ENCODE peak calls at places on chromosomes 7 and 10, in six cellular contexts. X is AG04450, W is cardiac muscle cell, U is foreskin keratinocyte, Q is right lobe of liver, Z is H9. S is an unnamed sample.
A peak's percentile ranks its signal among the peaks of the same experiment; 100 is the strongest.

GRCh38 chr7:116652793-116653192 is 19.2 kb upstream of the MET start:
- DNase-seq in Q (no peak), Z (no peak), U (peak; percentile 86), X (no peak), W (no peak), S (peak; percentile 96)

GRCh38 chr7:27212587-27213149 is 12.8 kb upstream of the HOXA13 start:
- DNase-seq in U (no peak), Q (no peak), X (no peak), Z (no peak), W (no peak), S (no peak)

GRCh38 chr10:74153123-74153522 is 2.1 kb downstream of the ADK start:
- DNase-seq in Q (peak; percentile 44), X (no peak), W (peak; percentile 45), U (peak; percentile 47), Z (no peak), S (peak; percentile 74)

GRCh38 chr7:26487780-26488535 is 196.3 kb downstream of the SNX10 start:
- DNase-seq in Q (no peak), U (no peak), W (no peak), X (no peak), Z (no peak), S (no peak)

GRCh38 chr10:72096115-72097000 is 8.0 kb upstream of the SPOCK2 start:
- DNase-seq in X (no peak), Z (no peak), W (no peak), Q (peak; percentile 71), U (no peak), S (no peak)

GRCh38 chr7:156163747-156164146 is 351.5 kb upstream of the SHH start:
- DNase-seq in Z (no peak), U (no peak), W (no peak), Q (no peak), X (no peak), S (no peak)

GRCh38 chr10:112792487-112793196 is 157.4 kb upstream of the TCF7L2 start:
- DNase-seq in X (no peak), Q (no peak), U (no peak), W (no peak), Z (no peak), S (peak; percentile 55)

GRCh38 chr10:100482181-100482833 is 19.5 kb downstream of the WNT8B start:
- DNase-seq in W (peak; percentile 89), U (peak; percentile 26), Z (peak; percentile 88), X (peak; percentile 13), Q (peak; percentile 69), S (peak; percentile 49)

GRCh38 chr7:23239709-23240108 is 6.9 kb upstream of the GPNMB start:
- DNase-seq in Q (no peak), X (no peak), W (no peak), U (no peak), Z (no peak), S (no peak)

GRCh38 chr10:84156768-84157167 is 16.8 kb upstream of the GPR15LG start:
- DNase-seq in Z (no peak), Q (no peak), U (no peak), X (no peak), W (no peak), S (peak; percentile 18)

GRCh38 chr7:128431754-128432153 is 22.0 kb upstream of the IMPDH1 start:
- DNase-seq in X (no peak), U (no peak), Z (no peak), Q (no peak), W (no peak), S (no peak)

GRCh38 chr10:14086596-14086995 is 244.1 kb downstream of the FRMD4A start:
- DNase-seq in U (no peak), W (no peak), X (peak; percentile 11), Q (no peak), Z (no peak), S (no peak)

GRCh38 chr7:47380325-47381131 is 201.4 kb downstream of the TNS3 start:
- DNase-seq in W (peak; percentile 23), Z (peak; percentile 62), Q (no peak), U (peak; percentile 54), X (peak; percentile 27), S (peak; percentile 56)

GRCh38 chr10:123560301-123561144 is 105.6 kb upstream of the GPR26 start:
- DNase-seq in W (no peak), Z (peak; percentile 17), U (no peak), Q (no peak), X (no peak), S (no peak)

GRCh38 chr10:82496114-82496513 is 621.1 kb downstream of the NRG3 start:
- DNase-seq in W (no peak), X (no peak), Q (no peak), U (no peak), Z (no peak), S (no peak)

GRCh38 chr10:65861249-65861648 is 1064.6 kb upstream of the LRRTM3 start:
- DNase-seq in U (peak; percentile 54), Q (no peak), X (no peak), Z (no peak), W (no peak), S (peak; percentile 90)

GRCh38 chr10:60032723-60033122 is 126.4 kb upstream of the CCDC6 start:
- DNase-seq in W (peak; percentile 7), X (no peak), U (peak; percentile 32), Z (no peak), Q (peak; percentile 60), S (peak; percentile 67)

GRCh38 chr7:131898418-131898817 is 342.0 kb upstream of the PODXL start:
- DNase-seq in Q (peak; percentile 11), Z (no peak), U (no peak), X (no peak), W (no peak), S (no peak)

GRCh38 chr7:131897790-131898165 is 341.4 kb upstream of the PODXL start:
- DNase-seq in X (no peak), U (no peak), W (no peak), Q (no peak), Z (peak; percentile 18), S (no peak)

GRCh38 chr7:131895541-131896173 is 339.2 kb upstream of the PODXL start:
- DNase-seq in W (no peak), X (peak; percentile 11), Z (peak; percentile 51), Q (no peak), U (peak; percentile 93), S (peak; percentile 82)

GRCh38 chr7:131896189-131896855 is 339.9 kb upstream of the PODXL start:
- DNase-seq in Q (no peak), Z (peak; percentile 65), W (no peak), U (no peak), X (no peak), S (no peak)

GRCh38 chr7:131897016-131897789 is 340.8 kb upstream of the PODXL start:
- DNase-seq in X (no peak), Q (no peak), U (no peak), Z (peak; percentile 54), W (peak; percentile 33), S (peak; percentile 50)
- TF ChIP-seq CTCF in X (no peak), Q (no peak), U (no peak), Z (no peak), W (no peak), S (no peak)

GRCh38 chr10:76422769-76423168 is 991.3 kb downstream of the LRMDA start:
- DNase-seq in Q (no peak), U (no peak), Z (no peak), X (no peak), W (no peak), S (no peak)
- H3K27me3 ChIP-seq in Q (no peaks in the 10 kb centered on the region), U (no peaks in the 10 kb centered on the region), Z (no peaks in the 10 kb centered on the region), X (no peaks in the 10 kb centered on the region), W (no peaks in the 10 kb centered on the region), S (no peaks in the 10 kb centered on the region)

DNA sequence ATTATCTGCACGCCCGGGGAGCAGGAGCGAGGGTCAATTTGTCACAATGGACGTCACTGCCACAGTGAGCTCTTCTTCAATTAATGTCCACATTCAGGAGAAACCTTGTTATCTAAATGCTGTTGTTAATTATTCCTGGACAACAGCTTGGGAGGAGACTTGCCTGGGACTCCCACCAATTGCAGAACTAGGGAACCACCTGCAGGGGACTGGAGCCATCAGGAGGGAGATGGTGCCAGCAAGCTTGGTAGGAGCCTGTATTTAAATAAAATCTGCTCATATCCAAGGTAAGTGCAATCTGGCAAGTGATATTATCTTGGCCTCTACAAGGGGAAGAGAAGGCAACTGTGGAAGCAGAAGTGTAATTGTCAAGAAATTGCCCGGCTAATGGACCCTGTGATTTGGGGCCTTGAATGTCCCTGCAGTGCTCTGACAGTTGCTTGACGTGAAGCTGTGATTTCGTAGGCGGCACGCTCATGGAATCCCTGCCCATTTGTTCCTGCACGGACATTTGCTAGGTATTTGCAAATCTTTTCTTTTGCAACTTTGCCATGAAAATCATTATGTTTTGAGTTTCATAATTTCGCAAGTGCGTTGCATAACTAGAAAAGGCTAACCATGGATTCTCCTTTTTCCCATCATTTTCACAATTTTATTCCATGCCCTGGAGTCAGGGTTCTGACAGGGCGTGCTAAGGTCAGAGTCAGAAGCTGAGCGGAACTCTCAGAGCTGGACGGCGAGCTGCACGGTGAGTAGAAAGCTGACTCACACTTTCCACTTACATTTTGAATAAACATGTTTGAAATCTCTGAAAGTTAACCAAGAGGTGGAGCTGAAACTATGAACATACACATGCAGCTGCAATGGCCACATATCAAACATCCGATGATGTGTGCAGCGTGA is 84.8 kb upstream of the TCERG1L start:
- DNase-seq in U (no peak), Z (no peak), X (no peak), Q (no peak), W (no peak), S (peak; percentile 10)
- TF ChIP-seq CTCF in U (no peak), Z (peak; percentile 52), X (no peak), Q (no peak), W (no peak), S (no peak)

GRCh38 chr10:21556527-21556926 is 22.5 kb downstream of the MLLT10 start:
- DNase-seq in W (no peak), Z (no peak), U (no peak), Q (no peak), X (no peak), S (no peak)
- H3K27me3 ChIP-seq in W (no peaks in the 10 kb centered on the region), Z (no peaks in the 10 kb centered on the region), U (no peaks in the 10 kb centered on the region), Q (no peaks in the 10 kb centered on the region), X (no peaks in the 10 kb centered on the region), S (no peaks in the 10 kb centered on the region)

GRCh38 chr10:22103701-22104100 is 100.2 kb upstream of the DNAJC1 start:
- DNase-seq in U (no peak), Q (no peak), Z (no peak), W (no peak), X (no peak), S (peak; percentile 34)
- TF ChIP-seq CTCF in U (peak; percentile 43), Q (no peak), Z (peak; percentile 75), W (peak; percentile 44), X (peak; percentile 15), S (peak; percentile 51)

GRCh38 chr10:111075577-111076185 is 1.1 kb upstream of the ADRA2A start:
- DNase-seq in U (no peak), W (no peak), Q (no peak), Z (no peak), X (no peak), S (no peak)
- H3K27me3 ChIP-seq in U (peaks cover 92% of the 10 kb centered on the region), W (peaks cover 89% of the 10 kb centered on the region), Q (peaks cover 15% of the 10 kb centered on the region), Z (peaks cover 28% of the 10 kb centered on the region), X (peaks cover 61% of the 10 kb centered on the region), S (peaks cover 40% of the 10 kb centered on the region)

GRCh38 chr10:86325158-86325557 is 41.4 kb downstream of the GRID1 start:
- DNase-seq in Z (no peak), X (no peak), Q (no peak), W (no peak), U (no peak), S (no peak)
- TF ChIP-seq CTCF in Z (peak; percentile 50), X (no peak), Q (no peak), W (no peak), U (no peak), S (no peak)

S was measured in bronchial epithelial cell.